ENCODE peak calls at places on chromosomes 3 and 15, in five cellular contexts. B is upper lobe of right lung, O is left ventricle myocardium inferior, U is psoas muscle, N is MM.1S. Q is an unnamed sample. For H3K36me3, the result is how much of the 10 kb centered on the place peaks cover.

GRCh38 chr3:132253262-132253878 is 63.8 kb upstream of the ACP3 start:
- DNase-seq in B (no peak), O (no peak), U (no peak), N (peak), Q (no peak)

GRCh38 chr3:118199044-118199443 is 835.6 kb downstream of the IGSF11 start:
- DNase-seq in B (no peak), O (no peak), U (no peak), N (no peak), Q (no peak)

GRCh38 chr3:188231454-188231853 is 77.5 kb downstream of the LPP start:
- DNase-seq in B (no peak), O (no peak), U (no peak), N (no peak), Q (no peak)

GRCh38 chr3:177196473-177197040 is 725 bp downstream of the TBL1XR1 start:
- DNase-seq in B (peak), O (no peak), U (no peak), N (peak), Q (peak)

GRCh38 chr3:126355777-126356372 is 1.3 kb downstream of the KLF15 start:
- DNase-seq in B (peak), O (peak), U (peak), N (peak), Q (peak)

GRCh38 chr3:193791041-193792032 is 198.3 kb downstream of the OPA1 start:
- DNase-seq in B (peak), O (no peak), U (no peak), N (no peak), Q (peak)

GRCh38 chr3:172275586-172275985 is 172.7 kb downstream of the GHSR start:
- DNase-seq in B (no peak), O (no peak), U (no peak), N (no peak), Q (no peak)

GRCh38 chr3:111715911-111716523 is 120.9 kb upstream of the ZBED2 start:
- DNase-seq in B (no peak), O (peak), U (peak), N (peak), Q (peak)

GRCh38 chr15:69145694-69146492 is 14.5 kb upstream of the GLCE start:
- DNase-seq in B (no peak), O (no peak), U (no peak), N (no peak), Q (no peak)

GRCh38 chr15:83380682-83381081 is 66.5 kb upstream of the SH3GL3 start:
- DNase-seq in B (peak), O (peak), U (no peak), N (peak), Q (peak)

GRCh38 chr3:183502782-183503181 is 52.7 kb downstream of the KLHL6 start:
- DNase-seq in B (no peak), O (no peak), U (no peak), N (peak), Q (no peak)

GRCh38 chr3:135869439-135870105 is 96.0 kb upstream of the PPP2R3A start:
- DNase-seq in B (no peak), O (no peak), U (no peak), N (no peak), Q (no peak)

GRCh38 chr15:45616901-45617323 is 17.9 kb upstream of the SQOR start:
- DNase-seq in B (no peak), O (no peak), U (no peak), N (no peak), Q (no peak)

DNA sequence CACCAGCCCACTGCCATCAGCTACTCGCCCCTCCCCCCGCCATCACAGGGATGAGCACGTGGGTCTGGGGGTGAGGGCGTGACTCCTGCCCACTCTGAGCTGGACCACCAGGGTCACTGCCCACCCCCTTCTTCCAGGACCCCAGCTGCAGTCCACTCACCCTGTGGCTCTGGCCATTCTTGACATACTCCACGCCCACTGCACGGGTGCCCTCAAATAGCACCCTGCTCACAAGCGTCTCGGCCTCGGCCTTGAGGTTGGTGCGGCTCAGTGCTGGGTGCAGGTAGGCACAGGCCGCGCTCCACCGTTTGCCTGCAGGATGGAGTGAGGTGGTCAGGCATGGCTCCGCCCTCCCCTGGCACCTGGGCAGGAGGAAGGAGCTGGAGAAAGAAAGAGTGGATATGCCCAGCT is 23.9 kb downstream of the CHDH start:
- DNase-seq in B (no peak), O (no peak), U (no peak), N (no peak), Q (no peak)
- H3K36me3 ChIP-seq in B (under half), O (under half), U (under half), N (under half), Q (under half)

DNA sequence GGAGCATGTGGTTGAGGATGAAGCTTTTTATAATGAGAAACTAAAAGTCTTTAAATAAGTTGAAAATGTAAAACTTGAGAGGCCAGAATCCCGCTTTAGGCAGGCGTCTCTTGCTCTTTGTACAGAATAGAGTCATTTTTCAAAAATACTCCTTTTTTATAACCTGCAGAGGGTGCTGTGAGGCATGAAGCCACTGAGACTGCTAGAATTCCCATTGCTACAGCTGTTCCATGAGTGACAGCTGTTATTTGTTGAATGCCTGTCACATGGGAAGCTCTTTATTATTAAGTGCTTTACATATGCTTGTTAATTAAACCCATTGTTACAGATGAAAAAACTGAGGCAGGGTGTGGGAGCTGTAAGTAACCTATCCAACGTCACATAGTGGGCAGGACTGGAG is 18.5 kb downstream of the MINAR1 start:
- DNase-seq in B (no peak), O (no peak), U (no peak), N (no peak), Q (no peak)
- TF ChIP-seq CTCF in B (no peak), O (no peak), U (no peak), N (peak), Q (no peak)

GRCh38 chr15:90351479-90352108 is 490 bp upstream of the ZNF774 start:
- DNase-seq in B (peak), O (no peak), U (no peak), N (no peak), Q (no peak)
- H3K4me3 ChIP-seq in B (peak), O (peak), U (peak), N (peak), Q (peak)

GRCh38 chr3:44845528-44846520 is 15.9 kb upstream of the TMEM42 start:
- DNase-seq in B (no peak), O (peak), U (no peak), N (no peak), Q (no peak)

GRCh38 chr3:44842376-44842775 is 19.3 kb upstream of the TMEM42 start:
- DNase-seq in B (no peak), O (no peak), U (no peak), N (no peak), Q (no peak)
- H3K36me3 ChIP-seq in B (under half), O (under half), U (under half), N (under half), Q (under half)

GRCh38 chr3:4981688-4982494 is 2.7 kb downstream of the BHLHE40 start:
- DNase-seq in B (no peak), O (no peak), U (no peak), N (no peak), Q (no peak)
- TF ChIP-seq CTCF in B (peak), O (peak), U (peak), N (no peak), Q (peak)

DNA sequence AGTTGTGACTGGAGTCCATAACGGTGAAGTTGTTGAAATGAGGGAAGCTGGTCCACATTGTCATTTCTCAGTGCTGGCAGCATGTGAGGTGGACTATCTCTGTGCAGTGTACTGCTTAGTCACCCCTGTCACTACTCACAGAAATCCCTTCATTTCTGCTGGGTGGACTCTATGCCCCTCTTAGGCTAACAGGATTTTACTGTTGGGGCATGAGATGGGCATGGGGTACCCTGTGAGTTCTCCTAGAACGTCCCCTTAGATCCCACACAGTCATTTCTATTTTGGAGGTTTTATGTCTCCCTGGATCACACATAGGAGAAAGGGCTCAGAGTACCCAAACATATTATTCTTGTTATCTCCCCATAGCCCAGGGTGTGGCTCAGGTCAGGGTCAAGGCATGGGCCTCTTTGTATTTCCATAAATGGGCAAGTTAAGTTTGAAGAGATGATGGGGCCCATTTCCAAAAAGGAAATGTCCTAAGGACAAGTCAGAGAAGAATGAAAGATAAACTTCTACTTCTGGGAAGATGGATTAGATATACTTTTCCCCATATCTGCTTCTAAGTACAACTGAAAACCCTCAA is 15.2 kb downstream of the P2RY1 start:
- DNase-seq in B (no peak), O (no peak), U (no peak), N (no peak), Q (no peak)
- H3K4me3 ChIP-seq in B (no peak), O (no peak), U (no peak), N (no peak), Q (no peak)

DNA sequence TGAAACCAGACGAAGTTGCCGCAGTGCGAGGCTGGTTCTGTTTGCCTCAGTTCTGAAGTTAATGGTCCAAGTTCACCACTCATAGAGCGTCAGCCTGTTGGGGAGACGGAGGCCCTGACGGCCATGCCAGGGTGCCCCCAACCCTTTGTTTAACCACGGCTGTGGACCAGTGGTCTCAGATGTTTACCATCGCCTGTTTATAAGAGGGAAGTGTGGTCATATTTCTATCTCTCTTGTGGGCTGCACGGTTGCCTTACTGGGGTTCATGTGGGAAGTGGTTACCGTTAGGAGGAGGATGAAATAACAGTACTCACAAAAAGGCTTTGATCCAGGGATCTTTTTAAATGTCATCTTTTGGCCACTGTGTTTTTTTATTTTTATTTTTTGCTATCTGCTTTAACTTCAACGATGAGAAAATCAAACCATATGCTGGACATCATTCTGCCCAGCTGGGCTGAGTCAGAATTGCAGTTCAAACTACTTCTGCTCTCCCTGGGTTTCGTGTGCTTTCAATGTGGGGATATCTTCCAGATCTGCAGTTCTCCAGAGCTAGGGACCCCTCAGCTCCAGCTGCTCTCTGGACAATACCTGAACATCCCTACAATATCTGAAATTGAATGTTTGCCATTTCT is 17.8 kb downstream of the SMAD3 start:
- DNase-seq in B (no peak), O (no peak), U (no peak), N (no peak), Q (no peak)
- H3K36me3 ChIP-seq in B (under half), O (under half), U (under half), N (under half), Q (under half)

DNA sequence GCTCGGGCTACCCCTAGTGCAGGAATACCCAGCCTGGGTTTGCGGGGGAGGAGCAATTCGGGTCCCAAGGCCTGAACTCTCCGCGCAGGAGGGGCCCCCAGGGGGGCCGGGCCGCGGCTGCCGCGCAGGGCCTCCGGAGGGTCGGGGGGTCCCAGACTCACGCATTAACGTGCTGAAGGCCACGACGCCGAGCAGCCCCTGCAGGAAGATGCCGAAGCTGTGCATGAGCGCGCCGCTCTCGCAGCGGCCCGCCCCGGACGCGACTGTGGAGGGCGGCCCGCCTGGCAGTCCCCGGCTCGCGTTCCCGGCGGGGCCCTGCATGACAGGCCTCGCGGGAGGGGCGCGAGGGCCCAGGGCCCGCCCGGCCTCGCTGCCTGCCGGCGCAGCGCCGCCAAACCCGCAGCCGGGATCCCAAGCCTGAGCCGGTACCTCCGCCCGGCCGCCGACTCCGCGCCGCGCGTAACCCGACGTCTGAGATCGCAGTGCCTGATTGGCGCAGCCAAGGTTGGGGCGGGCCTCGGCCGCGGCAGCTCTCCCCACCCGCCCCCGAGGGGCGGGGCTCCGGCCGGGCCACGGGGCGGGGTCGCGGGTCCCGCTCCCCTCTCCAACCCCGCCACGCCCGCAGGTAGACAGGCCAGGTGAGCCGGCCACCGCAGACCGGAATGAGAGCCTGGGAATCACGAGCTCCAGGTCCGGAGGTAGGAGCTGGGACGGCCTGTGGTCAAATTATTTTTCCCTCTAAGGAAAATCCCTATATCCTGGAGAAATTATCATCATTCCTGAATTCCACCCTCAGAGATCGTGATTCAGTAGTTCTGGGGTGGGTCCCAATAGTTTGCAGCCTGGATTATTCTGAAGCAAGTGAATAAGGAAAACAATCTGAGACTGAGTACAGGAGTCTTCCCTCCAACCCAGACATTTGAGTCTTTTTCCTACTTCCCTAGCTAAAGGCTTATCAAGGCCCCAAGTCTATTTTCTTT is at the start of gene STIMATE:
- DNase-seq in B (peak), O (peak), U (peak), N (peak), Q (peak)
- TF ChIP-seq CTCF in B (no peak), O (no peak), U (no peak), N (no peak), Q (no peak)

GRCh38 chr15:79430901-79431635 is 1.1 kb upstream of the MINAR1 start:
- DNase-seq in B (no peak), O (no peak), U (no peak), N (no peak), Q (no peak)
- H3K4me3 ChIP-seq in B (peak), O (peak), U (peak), N (no peak), Q (no peak)

GRCh38 chr3:142429582-142429981 is 18.3 kb downstream of the XRN1 start:
- DNase-seq in B (no peak), O (no peak), U (no peak), N (no peak), Q (no peak)
- H3K36me3 ChIP-seq in B (half or more), O (half or more), U (under half), N (under half), Q (under half)